ENCODE peak calls at places on chromosome 19, in seven cellular contexts. J, R, V, U, I, G and B are unnamed samples. For H3K4me1, the result is how much of the 10 kb centered on the place peaks cover.

GRCh38 chr19:45492627-45493470 is 4.0 kb downstream of the RTN2 start:
- DNase-seq in G (no peak), R (peak), U (peak), I (peak), J (peak), V (peak), B (peak)

GRCh38 chr19:38676878-38677646 is 29.6 kb downstream of the ACTN4 start:
- DNase-seq in U (no peak), G (no peak), R (no peak), I (no peak), J (no peak), V (no peak), B (no peak)

GRCh38 chr19:2320057-2320456 is 8.3 kb downstream of the LSM7 start:
- DNase-seq in V (no peak), I (no peak), R (no peak), J (no peak), U (no peak), G (no peak), B (no peak)

GRCh38 chr19:50485284-50485955 is 8.8 kb upstream of the GARIN5A start:
- DNase-seq in V (no peak), J (no peak), R (no peak), I (no peak), U (no peak), G (no peak), B (no peak)

GRCh38 chr19:43525836-43526771 is 897 bp downstream of the ETHE1 start:
- DNase-seq in U (peak), G (no peak), R (peak), V (peak), I (peak), J (peak), B (no peak)

GRCh38 chr19:44438441-44438840 is 9.8 kb downstream of the ZNF229 start:
- DNase-seq in U (no peak), R (no peak), G (no peak), J (peak), I (no peak), V (no peak), B (no peak)

GRCh38 chr19:35609881-35610353 is 2.6 kb upstream of the HAUS5 start:
- DNase-seq in V (no peak), U (no peak), R (no peak), G (no peak), I (no peak), J (no peak), B (no peak)

GRCh38 chr19:13103961-13104847 is 1.5 kb upstream of the LYL1 start:
- DNase-seq in G (no peak), U (peak), V (peak), R (peak), I (no peak), J (peak), B (no peak)

GRCh38 chr19:36418287-36419001 is at the start of gene ZFP82:
- DNase-seq in I (peak), V (peak), U (peak), G (peak), R (peak), J (peak), B (peak)

GRCh38 chr19:14580623-14581237 is 2.2 kb upstream of the CLEC17A start:
- DNase-seq in R (no peak), J (no peak), U (no peak), G (no peak), V (no peak), I (no peak), B (no peak)

GRCh38 chr19:55585658-55586339 is 5.2 kb upstream of the ZNF579 start:
- DNase-seq in R (peak), J (peak), U (peak), V (peak), G (peak), I (peak), B (peak)

GRCh38 chr19:18020212-18021067 is 12.5 kb downstream of the ARRDC2 start:
- DNase-seq in J (no peak), R (no peak), I (peak), U (no peak), G (no peak), V (peak), B (no peak)

GRCh38 chr19:18027151-18027550 is 19.2 kb downstream of the ARRDC2 start:
- DNase-seq in G (no peak), R (no peak), J (no peak), V (no peak), I (no peak), U (no peak), B (no peak)

GRCh38 chr19:18017275-18018083 is 9.5 kb downstream of the ARRDC2 start:
- DNase-seq in J (no peak), G (no peak), U (no peak), R (no peak), I (no peak), V (no peak), B (no peak)

GRCh38 chr19:18023596-18024212 is 15.7 kb downstream of the ARRDC2 start:
- DNase-seq in I (no peak), U (no peak), V (no peak), R (no peak), J (no peak), G (no peak), B (no peak)

GRCh38 chr19:18021121-18021755 is 13.3 kb downstream of the ARRDC2 start:
- DNase-seq in V (peak), U (no peak), I (no peak), J (no peak), R (no peak), G (no peak), B (peak)
- H2AFZ ChIP-seq in V (peak), U (no peak), I (no peak), J (no peak), R (peak), G (peak), B (peak)

DNA sequence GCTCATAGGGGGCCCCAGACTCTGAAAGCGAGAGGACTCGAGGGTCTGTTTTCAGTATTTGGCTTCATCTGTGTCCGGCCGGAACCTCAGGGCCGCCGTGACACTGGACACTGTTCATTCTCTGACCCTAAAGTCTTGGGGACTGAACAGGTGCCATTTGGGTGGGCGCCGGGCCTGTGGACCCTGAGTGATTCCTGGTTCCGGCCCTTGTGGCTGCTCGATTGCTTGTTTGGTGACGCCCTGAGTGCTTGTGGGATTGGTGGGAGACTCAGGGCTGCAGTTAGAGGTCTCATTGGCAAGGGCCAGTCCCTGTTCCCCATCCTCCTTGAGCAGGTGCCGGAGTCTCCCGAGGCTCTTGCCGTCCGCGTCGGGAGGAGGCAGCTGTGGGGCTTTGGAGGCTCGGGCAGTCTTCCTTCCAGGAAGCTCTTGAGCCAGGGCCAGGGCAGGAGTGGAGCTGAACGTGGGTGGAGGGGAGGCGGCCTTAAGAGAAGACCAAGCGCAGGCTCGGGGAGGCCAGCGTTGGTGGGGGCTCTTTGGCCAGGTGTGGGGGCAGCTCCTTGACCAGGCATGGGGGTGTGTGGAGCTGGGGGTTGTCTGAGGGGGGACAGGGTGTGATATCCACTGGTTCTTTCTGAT is 4.7 kb downstream of the PTBP1 start:
- DNase-seq in V (peak), I (no peak), J (no peak), R (peak), U (no peak), G (no peak), B (no peak)
- H3K4me2 ChIP-seq in V (peak), I (peak), J (peak), R (peak), U (peak), G (peak), B (no peak)

DNA sequence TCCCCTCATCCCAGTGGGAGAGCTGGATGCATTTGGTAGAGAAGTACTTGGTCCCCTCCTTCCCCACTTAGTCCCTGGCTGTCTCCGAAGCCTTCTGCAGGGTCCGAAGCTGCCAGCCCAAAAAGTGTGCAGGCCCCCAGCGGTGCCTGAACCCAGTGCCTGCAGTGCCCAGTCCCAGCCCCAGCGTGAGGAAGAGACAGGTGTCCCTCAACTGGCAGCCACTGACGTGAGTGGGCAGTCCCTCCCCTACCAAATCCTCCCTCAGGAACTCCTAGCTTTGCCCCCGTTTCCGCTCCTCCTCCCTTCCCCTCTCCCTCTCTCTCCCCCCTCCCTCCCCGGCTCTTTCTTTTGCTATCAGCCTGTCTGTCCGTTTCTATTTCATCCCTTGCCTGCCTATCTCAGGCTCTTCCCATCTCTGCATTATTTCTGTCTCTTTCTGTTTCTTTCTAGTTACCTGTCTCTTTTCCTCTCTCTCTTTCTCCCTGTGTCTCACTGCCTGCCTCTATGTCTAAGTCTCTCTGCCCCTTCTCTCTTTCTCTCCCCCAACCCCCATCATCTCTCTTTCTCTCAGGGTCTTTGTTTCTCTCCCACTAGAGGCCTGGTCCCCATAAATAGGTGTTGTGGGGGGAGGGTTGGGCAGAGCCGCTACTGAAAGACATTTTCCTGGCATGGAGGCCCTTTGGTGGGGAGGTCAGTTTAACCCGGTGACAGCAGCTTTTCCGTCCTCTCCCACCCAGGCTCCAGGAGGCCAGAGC is 1.7 kb upstream of the LTBP4 start:
- DNase-seq in G (no peak), U (no peak), J (peak), V (no peak), R (peak), I (no peak), B (no peak)
- H3K4me1 ChIP-seq in G (under half), U (under half), J (under half), V (under half), R (under half), I (under half), B (under half)

GRCh38 chr19:54391589-54392061 is 23.6 kb upstream of the TTYH1 start:
- DNase-seq in I (no peak), U (peak), J (peak), R (peak), G (no peak), V (no peak), B (no peak)

GRCh38 chr19:54388001-54388802 is 23.5 kb upstream of the LAIR1 start:
- DNase-seq in U (no peak), G (no peak), V (peak), I (no peak), J (no peak), R (peak), B (no peak)

GRCh38 chr19:54390942-54391577 is 24.2 kb upstream of the TTYH1 start:
- DNase-seq in J (peak), U (peak), I (peak), G (peak), R (peak), V (peak), B (peak)

GRCh38 chr19:54389556-54389955 is 24.8 kb upstream of the LAIR1 start:
- DNase-seq in G (no peak), J (no peak), R (no peak), U (no peak), I (no peak), V (no peak), B (no peak)

DNA sequence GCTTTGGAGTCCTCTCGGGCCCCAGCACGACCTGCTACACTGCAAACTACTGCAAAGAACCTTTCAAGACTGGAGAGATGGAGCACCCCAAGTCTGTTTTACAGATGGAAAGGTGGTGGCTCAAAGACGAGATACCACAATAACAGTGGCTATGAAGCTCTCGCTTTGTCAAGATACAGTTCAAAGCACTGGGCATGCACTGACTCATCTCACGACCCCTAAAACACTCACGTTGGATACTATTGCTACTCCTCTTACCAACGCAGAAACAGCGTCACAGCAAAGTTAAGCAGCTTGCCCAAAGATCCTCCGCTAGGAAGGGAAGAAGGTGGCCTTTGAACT is 24.0 kb upstream of the LAIR1 start:
- DNase-seq in J (no peak), I (no peak), R (no peak), V (no peak), U (no peak), G (no peak), B (no peak)
- H2AFZ ChIP-seq in J (peak), I (no peak), R (peak), V (peak), U (no peak), G (peak), B (no peak)